ENCODE peak calls at places on chromosomes 16 and 17, in nine cellular contexts. E is breast epithelium, L is heart left ventricle, R is uterus, P is stomach, K is transverse colon, Q is tibial nerve, W is GM12892, B is adrenal gland. X is an unnamed sample.

GRCh38 chr16:29816694-29817441 is 916 bp downstream of the PAGR1 start:
- DNase-seq in Q (peak), K (peak), W (peak), R (peak), E (no peak), B (peak), P (peak), L (peak), X (peak)

GRCh38 chr16:47358816-47359215 is 102.0 kb downstream of the ITFG1 start:
- DNase-seq in Q (no peak), P (no peak), L (no peak), K (no peak), E (no peak), W (no peak), R (no peak), B (no peak), X (no peak)

GRCh38 chr16:14186007-14186953 is 115.2 kb downstream of the MRTFB start:
- DNase-seq in L (peak), P (no peak), B (no peak), W (no peak), Q (no peak), K (no peak), R (peak), E (no peak), X (no peak)

GRCh38 chr16:3131755-3132377 is 3.0 kb upstream of the ZNF213 start:
- DNase-seq in Q (no peak), P (peak), R (no peak), W (peak), L (no peak), K (peak), E (no peak), B (peak), X (peak)

GRCh38 chr17:73532441-73532901 is 111.8 kb downstream of the SDK2 start:
- DNase-seq in K (no peak), B (no peak), W (no peak), E (no peak), Q (no peak), L (no peak), R (no peak), P (no peak), X (no peak)

GRCh38 chr16:72952404-72953301 is 95.3 kb downstream of the ZFHX3 start:
- DNase-seq in B (no peak), E (no peak), K (no peak), W (no peak), Q (no peak), L (no peak), R (no peak), P (no peak), X (no peak)

GRCh38 chr16:68367034-68367433 is 56.2 kb downstream of the PRMT7 start:
- DNase-seq in L (no peak), Q (no peak), K (peak), P (peak), R (no peak), W (peak), E (no peak), B (peak), X (peak)

GRCh38 chr17:17305282-17305801 is 2.2 kb downstream of the NT5M start:
- DNase-seq in K (peak), W (peak), R (no peak), Q (no peak), B (no peak), L (no peak), P (no peak), E (no peak), X (peak)

GRCh38 chr17:12409082-12409481 is 256.6 kb upstream of the MYOCD start:
- DNase-seq in W (no peak), Q (no peak), B (no peak), R (no peak), L (no peak), K (no peak), P (no peak), E (no peak), X (no peak)

GRCh38 chr16:71352963-71353460 is 5.5 kb upstream of the CALB2 start:
- DNase-seq in K (no peak), B (no peak), W (no peak), P (no peak), L (no peak), Q (no peak), E (no peak), R (no peak), X (no peak)

GRCh38 chr16:15743657-15744056 is 93.6 kb downstream of the NDE1 start:
- DNase-seq in B (no peak), W (no peak), K (no peak), R (no peak), L (no peak), E (no peak), P (no peak), Q (no peak), X (no peak)

GRCh38 chr17:6415616-6416015 is 19.3 kb downstream of the AIPL1 start:
- DNase-seq in R (no peak), L (no peak), W (no peak), P (no peak), Q (no peak), E (no peak), K (no peak), B (no peak), X (no peak)

GRCh38 chr17:28878981-28879380 is 18.6 kb downstream of the FLOT2 start:
- DNase-seq in K (no peak), L (no peak), W (peak), B (no peak), R (no peak), P (peak), E (no peak), Q (no peak), X (peak)

GRCh38 chr17:81030726-81031570 is 4.0 kb upstream of the BAIAP2 start:
- DNase-seq in B (no peak), R (no peak), K (peak), Q (no peak), L (peak), W (no peak), P (no peak), E (no peak), X (no peak)

GRCh38 chr17:4949321-4950074 is 1.2 kb upstream of the PFN1 start:
- DNase-seq in B (peak), L (peak), R (peak), K (peak), W (no peak), P (peak), Q (peak), E (peak), X (peak)

GRCh38 chr16:88993946-88994600 is 17.1 kb upstream of the CBFA2T3 start:
- DNase-seq in L (no peak), R (no peak), Q (no peak), B (no peak), E (no peak), P (no peak), W (no peak), K (no peak), X (no peak)

GRCh38 chr17:64103751-64104364 is 26.1 kb downstream of the ERN1 start:
- DNase-seq in Q (no peak), P (no peak), L (no peak), B (no peak), E (no peak), W (no peak), K (no peak), R (no peak), X (peak)

GRCh38 chr16:85563031-85563430 is 50.1 kb upstream of the GSE1 start:
- DNase-seq in E (no peak), R (no peak), P (no peak), L (no peak), W (no peak), B (no peak), K (no peak), Q (no peak), X (no peak)

GRCh38 chr16:85562102-85562786 is 50.9 kb upstream of the GSE1 start:
- DNase-seq in R (no peak), E (no peak), P (no peak), B (no peak), L (no peak), Q (no peak), W (no peak), K (no peak), X (no peak)

GRCh38 chr16:85560932-85561247 is 52.2 kb upstream of the GSE1 start:
- DNase-seq in W (no peak), L (no peak), P (no peak), K (no peak), E (no peak), B (no peak), Q (no peak), R (no peak), X (no peak)

GRCh38 chr16:85563515-85564276 is 49.4 kb upstream of the GSE1 start:
- DNase-seq in B (peak), P (peak), Q (peak), E (no peak), K (peak), W (no peak), L (peak), R (peak), X (no peak)

GRCh38 chr16:85561248-85562101 is 51.6 kb upstream of the GSE1 start:
- DNase-seq in E (no peak), K (no peak), P (no peak), Q (no peak), R (no peak), W (no peak), B (no peak), L (no peak), X (no peak)
- TF ChIP-seq POLR2A in E (no peak), K (no peak), P (no peak), Q (no peak), R (no peak), W (no peak), B (no peak), L (no peak), X (no peak)

GRCh38 chr17:38562215-38562569 is 43.6 kb downstream of the SRCIN1 start:
- DNase-seq in P (no peak), Q (no peak), K (no peak), B (no peak), W (no peak), L (no peak), R (no peak), E (no peak), X (no peak)
- TF ChIP-seq POLR2A in P (no peak), Q (no peak), K (no peak), B (no peak), W (no peak), L (no peak), R (no peak), E (no peak), X (no peak)

GRCh38 chr17:82736511-82737185 is 1.2 kb downstream of the FN3K start:
- DNase-seq in P (no peak), L (no peak), E (no peak), K (no peak), W (no peak), R (no peak), B (no peak), Q (no peak), X (no peak)

GRCh38 chr17:82729479-82730260 is 5.7 kb upstream of the FN3K start:
- DNase-seq in W (no peak), B (no peak), P (no peak), R (no peak), K (no peak), L (no peak), Q (no peak), E (no peak), X (no peak)

GRCh38 chr17:82737981-82738877 is 2.8 kb downstream of the FN3K start:
- DNase-seq in W (no peak), Q (no peak), B (peak), K (no peak), L (peak), P (peak), R (peak), E (no peak), X (no peak)

GRCh38 chr17:82732118-82732743 is 3.2 kb upstream of the FN3K start:
- DNase-seq in R (no peak), W (no peak), L (no peak), Q (no peak), P (no peak), B (no peak), E (no peak), K (no peak), X (no peak)

DNA sequence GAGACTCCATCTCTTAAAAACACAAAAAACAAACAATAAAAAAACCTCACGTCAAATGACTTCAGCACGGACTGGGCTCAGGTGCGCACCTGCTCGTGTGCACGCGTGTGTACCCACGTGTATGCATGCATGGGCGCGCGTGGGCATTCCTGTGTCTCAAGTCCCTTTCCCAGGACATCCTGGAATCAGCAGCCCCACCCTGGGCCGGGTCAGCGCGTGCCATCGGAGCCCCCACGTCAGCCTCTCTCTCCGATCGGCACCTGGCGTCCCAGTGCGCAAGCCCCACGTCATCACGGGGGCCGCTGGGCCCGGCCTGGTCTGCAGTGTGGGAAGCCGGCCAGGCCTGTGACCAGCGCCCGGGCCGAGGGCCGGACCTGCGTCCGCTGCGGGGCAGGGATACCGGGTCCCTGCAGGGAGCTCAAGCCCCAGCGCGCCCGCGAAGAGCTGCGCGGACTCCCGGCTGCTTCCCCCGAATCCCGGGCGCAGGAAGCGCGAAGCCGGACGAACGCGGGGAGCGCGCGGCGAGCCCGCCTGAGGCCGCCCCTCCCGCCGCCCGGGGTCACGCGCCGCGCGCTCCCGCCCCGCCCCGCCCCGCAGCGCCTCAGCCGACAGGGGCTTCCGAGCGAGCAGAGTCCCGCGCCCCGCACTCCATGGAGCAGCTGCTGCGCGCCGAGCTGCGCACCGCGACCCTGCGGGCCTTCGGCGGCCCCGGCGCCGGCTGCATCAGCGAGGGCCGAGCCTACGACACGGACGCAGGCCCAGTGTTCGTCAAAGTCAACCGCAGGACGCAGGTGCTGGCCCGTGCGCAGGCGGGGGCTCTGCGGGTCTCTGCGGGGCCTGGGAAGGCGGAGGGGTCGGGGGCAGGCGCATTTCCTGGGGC is at the start of gene FN3K:
- DNase-seq in E (no peak), B (peak), P (peak), W (no peak), R (peak), K (peak), L (peak), Q (peak), X (no peak)
- TF ChIP-seq POLR2A in E (no peak), B (peak), P (no peak), W (no peak), R (peak), K (peak), L (no peak), Q (peak), X (no peak)

GRCh38 chr16:67028555-67029248 is at the start of gene CBFB:
- DNase-seq in Q (peak), B (peak), E (peak), K (peak), W (peak), R (peak), L (peak), P (peak), X (peak)
- TF ChIP-seq POLR2A in Q (peak), B (peak), E (peak), K (peak), W (peak), R (peak), L (peak), P (no peak), X (peak)

DNA sequence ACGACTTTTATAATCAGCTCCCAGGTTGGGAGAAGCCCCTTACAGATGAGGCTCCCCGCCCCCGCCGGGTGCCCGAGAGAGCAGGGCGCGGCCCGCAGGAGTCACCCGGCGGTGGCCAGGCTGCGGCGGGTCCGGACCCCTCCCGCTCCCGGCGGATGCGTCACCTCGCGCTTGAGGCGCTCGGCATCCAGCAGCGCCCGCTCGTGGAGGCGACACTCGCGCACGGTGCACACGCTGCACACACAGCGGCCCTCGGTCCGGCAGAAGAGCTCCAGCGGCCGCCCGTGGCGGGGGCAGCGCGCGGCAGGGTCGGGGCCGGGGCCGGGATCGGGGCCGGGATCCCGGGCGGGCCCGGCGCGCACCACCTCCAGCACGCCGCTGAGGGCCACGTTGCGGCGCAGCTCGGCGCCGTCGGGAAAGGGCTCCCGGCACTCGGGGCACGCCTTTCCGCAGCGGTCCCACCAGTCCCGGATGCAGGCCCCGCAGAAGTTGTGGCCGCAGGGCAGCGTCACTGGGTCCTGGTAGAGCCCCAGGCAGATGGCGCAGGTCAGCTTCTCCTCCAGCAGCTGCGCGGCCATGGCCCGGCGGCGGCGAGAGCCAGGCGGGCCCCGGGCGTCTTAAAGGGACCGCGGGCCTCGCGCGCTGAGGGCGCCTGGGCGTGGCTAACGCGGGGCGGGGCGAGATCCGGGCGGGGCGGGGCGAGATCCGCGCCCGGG is at the start of gene TRIM65:
- DNase-seq in R (peak), E (peak), P (peak), L (peak), K (peak), Q (peak), W (peak), B (peak), X (peak)
- TF ChIP-seq POLR2A in R (peak), E (no peak), P (no peak), L (no peak), K (peak), Q (peak), W (peak), B (peak), X (peak)

GRCh38 chr17:49247949-49248348 is 17.4 kb upstream of the PHOSPHO1 start:
- DNase-seq in P (no peak), L (no peak), W (no peak), E (no peak), Q (no peak), B (no peak), K (no peak), R (no peak), X (no peak)

GRCh38 chr17:49252148-49252682 is 21.6 kb upstream of the PHOSPHO1 start:
- DNase-seq in P (no peak), Q (no peak), K (no peak), L (no peak), E (no peak), W (no peak), B (peak), R (no peak), X (peak)

GRCh38 chr17:49249890-49250522 is 19.4 kb upstream of the PHOSPHO1 start:
- DNase-seq in P (no peak), Q (no peak), K (no peak), L (no peak), R (no peak), E (no peak), W (no peak), B (no peak), X (no peak)

GRCh38 chr17:49244839-49245238 is 14.3 kb upstream of the PHOSPHO1 start:
- DNase-seq in P (no peak), Q (no peak), W (no peak), E (no peak), B (no peak), K (no peak), R (no peak), L (no peak), X (no peak)

DNA sequence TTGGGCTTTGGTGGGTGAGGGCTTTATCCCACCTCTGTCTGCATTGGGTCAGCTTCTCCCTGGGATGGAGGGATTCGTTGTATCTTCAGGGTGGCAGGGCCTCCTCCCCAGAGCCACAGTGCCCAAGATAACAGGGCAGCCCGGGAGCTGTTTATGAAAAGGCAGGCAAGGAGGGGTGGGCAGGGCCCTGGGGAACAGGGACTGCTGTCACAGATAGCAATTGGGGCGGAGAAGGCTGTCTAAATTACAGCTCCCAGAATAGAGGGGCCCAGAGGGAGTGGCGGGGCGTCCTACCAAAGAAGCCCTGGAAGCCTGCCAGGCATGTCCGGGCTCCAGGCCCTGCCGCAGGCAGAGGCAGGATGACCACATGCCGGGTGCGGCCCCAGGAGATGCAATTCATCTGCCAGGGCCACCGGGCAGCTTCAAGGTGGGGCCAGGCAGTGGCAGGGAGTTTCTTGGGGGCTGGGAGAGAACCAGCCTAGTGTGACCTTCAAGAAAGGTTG is 18.8 kb upstream of the PHOSPHO1 start:
- DNase-seq in W (no peak), P (no peak), E (no peak), B (peak), Q (no peak), K (no peak), L (peak), R (no peak), X (no peak)
- TF ChIP-seq POLR2A in W (no peak), P (no peak), E (no peak), B (no peak), Q (no peak), K (no peak), L (no peak), R (no peak), X (no peak)

GRCh38 chr16:50674831-50675230 is 6.3 kb downstream of the SNX20 start:
- DNase-seq in L (no peak), R (no peak), K (no peak), W (no peak), P (no peak), Q (no peak), E (no peak), B (no peak), X (no peak)

GRCh38 chr16:50676684-50677225 is 4.4 kb downstream of the SNX20 start:
- DNase-seq in B (no peak), R (no peak), Q (no peak), L (no peak), K (no peak), E (no peak), W (no peak), P (no peak), X (no peak)

GRCh38 chr16:50671644-50672260 is 9.4 kb downstream of the SNX20 start:
- DNase-seq in B (peak), L (no peak), Q (no peak), P (no peak), W (no peak), K (no peak), E (no peak), R (no peak), X (peak)

GRCh38 chr16:50675686-50676610 is 5.2 kb downstream of the SNX20 start:
- DNase-seq in B (no peak), K (no peak), R (no peak), E (no peak), W (no peak), Q (no peak), L (no peak), P (no peak), X (no peak)

GRCh38 chr16:50673496-50674275 is 7.4 kb downstream of the SNX20 start:
- DNase-seq in B (no peak), K (no peak), E (no peak), L (no peak), W (no peak), Q (no peak), P (no peak), R (no peak), X (no peak)
- TF ChIP-seq POLR2A in B (no peak), K (no peak), E (no peak), L (no peak), W (no peak), Q (no peak), P (no peak), R (no peak), X (no peak)

DNA sequence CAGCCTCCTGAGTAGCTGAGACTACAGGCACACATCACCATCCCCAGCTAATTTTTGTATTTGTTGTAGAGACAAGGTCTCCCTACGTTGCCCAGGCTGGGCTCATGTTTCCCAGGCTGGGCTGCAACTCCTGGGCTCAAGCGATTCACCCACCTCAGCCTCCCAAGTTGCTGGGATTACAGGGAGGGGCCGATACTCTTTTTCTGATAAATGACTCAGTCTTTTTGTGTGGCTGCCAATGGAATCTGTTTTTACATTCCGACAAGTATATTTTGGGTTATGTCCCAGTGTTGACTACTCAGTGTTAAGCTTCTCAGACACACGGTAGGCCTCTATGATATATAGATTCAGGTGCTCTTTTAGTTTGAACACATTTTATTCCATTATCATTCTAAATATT is 58.1 kb downstream of the SLFN11 start:
- DNase-seq in E (no peak), K (no peak), R (no peak), P (no peak), W (no peak), Q (no peak), L (peak), B (no peak), X (no peak)
- TF ChIP-seq POLR2A in E (no peak), K (no peak), R (no peak), P (no peak), W (no peak), Q (no peak), L (no peak), B (no peak), X (no peak)

GRCh38 chr17:78120971-78121800 is 7.4 kb downstream of the TMC6 start:
- DNase-seq in L (no peak), K (peak), Q (no peak), P (no peak), R (no peak), W (no peak), E (no peak), B (no peak), X (peak)
- TF ChIP-seq POLR2A in L (no peak), K (no peak), Q (no peak), P (no peak), R (no peak), W (no peak), E (no peak), B (no peak), X (no peak)

GRCh38 chr16:18782697-18783429 is 7.3 kb downstream of the RPS15A start:
- DNase-seq in W (no peak), E (no peak), P (no peak), B (no peak), Q (no peak), K (no peak), L (no peak), R (no peak), X (no peak)
- TF ChIP-seq POLR2A in W (no peak), E (no peak), P (no peak), B (no peak), Q (no peak), K (no peak), L (no peak), R (no peak), X (no peak)